ENCODE peak calls at places on chromosome 1, in five cellular contexts. F is activated naive CD8-positive, alpha-beta T cell treated with anti-CD3 and anti-CD28 coated beads, Interleukin-2, amount 10 ng/mL, durations not matched to agents 7 days and 5 days; Q is prostate gland; W is AG04450; O is GM03348. C is an unnamed sample.

GRCh38 chr1:18147672-18148071 is 40.1 kb downstream of the IGSF21 start:
- DNase-seq in F (no peak), Q (no peak), W (no peak), O (no peak), C (no peak)

GRCh38 chr1:93692983-93693591 is 11.4 kb upstream of the BCAR3 start:
- DNase-seq in F (peak; percentile 37), Q (peak; percentile 78), W (no peak), O (peak; percentile 79), C (no peak)

GRCh38 chr1:97139512-97139911 is 417.9 kb downstream of the PTBP2 start:
- DNase-seq in F (no peak), Q (no peak), W (no peak), O (peak; percentile 17), C (no peak)

GRCh38 chr1:53579221-53580008 is 120.2 kb downstream of the DMRTB1 start:
- DNase-seq in F (peak; percentile 15), Q (no peak), W (no peak), O (no peak), C (no peak)

GRCh38 chr1:100249537-100250257 is at the start of gene DBT:
- DNase-seq in F (peak; percentile 83), Q (peak; percentile 97), W (peak; percentile 78), O (peak; percentile 98), C (peak; percentile 83)

GRCh38 chr1:93813076-93813475 is 65.9 kb downstream of the DNTTIP2 start:
- DNase-seq in F (no peak), Q (no peak), W (no peak), O (no peak), C (no peak)

GRCh38 chr1:226365831-226366231 is 42.1 kb downstream of the PARP1 start:
- DNase-seq in F (no peak), Q (no peak), W (no peak), O (no peak), C (peak; percentile 8)

GRCh38 chr1:95701450-95702173 is 467.6 kb downstream of the RWDD3 start:
- DNase-seq in F (no peak), Q (no peak), W (no peak), O (no peak), C (no peak)

GRCh38 chr1:159008744-159009188 is 941 bp upstream of the IFI16 start:
- DNase-seq in F (peak; percentile 40), Q (no peak), W (no peak), O (no peak), C (no peak)

GRCh38 chr1:157580179-157580827 is 17.6 kb downstream of the FCRL4 start:
- DNase-seq in F (no peak), Q (no peak), W (peak; percentile 13), O (peak; percentile 66), C (peak; percentile 4)

GRCh38 chr1:154435801-154436200 is 30.7 kb downstream of the IL6R start:
- DNase-seq in F (no peak), Q (no peak), W (no peak), O (no peak), C (no peak)

GRCh38 chr1:2041305-2041704 is 8.9 kb upstream of the PRKCZ start:
- DNase-seq in F (no peak), Q (no peak), W (no peak), O (no peak), C (no peak)

GRCh38 chr1:109873278-109874175 is 37.1 kb upstream of the CSF1 start:
- DNase-seq in F (no peak), Q (no peak), W (no peak), O (no peak), C (no peak)

GRCh38 chr1:107486365-107486764 is 345.5 kb downstream of the NTNG1 start:
- DNase-seq in F (no peak), Q (no peak), W (no peak), O (no peak), C (no peak)

GRCh38 chr1:219159946-219160645 is 13.6 kb upstream of the LYPLAL1 start:
- DNase-seq in F (no peak), Q (no peak), W (no peak), O (peak; percentile 35), C (no peak)

GRCh38 chr1:214558002-214558770 is 6.8 kb upstream of the PTPN14 start:
- DNase-seq in F (no peak), Q (no peak), W (peak; percentile 61), O (peak; percentile 88), C (no peak)

GRCh38 chr1:107677674-107678073 is 287.3 kb downstream of the VAV3 start:
- DNase-seq in F (no peak), Q (peak; percentile 45), W (no peak), O (no peak), C (no peak)

GRCh38 chr1:23634840-23635642 is 56.6 kb upstream of the RPL11 start:
- DNase-seq in F (peak; percentile 53), Q (peak; percentile 33), W (peak; percentile 44), O (peak; percentile 94), C (peak; percentile 32)

GRCh38 chr1:172955161-172955821 is 95.5 kb downstream of the TNFSF18 start:
- DNase-seq in F (no peak), Q (no peak), W (no peak), O (peak; percentile 76), C (peak; percentile 82)

C was measured in pulmonary artery endothelial cell.